ENCODE peak calls at places on chromosomes 12 and 14, in nine cellular contexts. I, H, T, G, P, B, M, Q and S are unnamed samples.

GRCh38 chr14:100467939-100468338 is 119.3 kb downstream of the BEGAIN start:
- DNase-seq in T (no peak), G (no peak), Q (no peak), P (no peak), H (no peak), I (no peak), M (no peak), B (no peak), S (no peak)

GRCh38 chr12:104638760-104639319 is 182.1 kb downstream of the CHST11 start:
- DNase-seq in B (no peak), M (no peak), G (no peak), I (no peak), T (peak), P (no peak), Q (no peak), H (no peak), S (no peak)

GRCh38 chr12:132280436-132280835 is 49.0 kb downstream of the GALNT9 start:
- DNase-seq in M (no peak), I (no peak), Q (no peak), T (no peak), H (no peak), B (no peak), P (no peak), G (no peak), S (no peak)

GRCh38 chr12:65828711-65829339 is 4.5 kb downstream of the HMGA2 start:
- DNase-seq in T (no peak), H (no peak), M (no peak), P (no peak), I (no peak), G (no peak), Q (no peak), B (no peak), S (no peak)

GRCh38 chr12:47577213-47577612 is 128.6 kb downstream of the RPAP3 start:
- DNase-seq in M (no peak), P (no peak), H (no peak), G (no peak), T (no peak), B (no peak), I (no peak), Q (no peak), S (no peak)

GRCh38 chr14:22812744-22813143 is 2.5 kb downstream of the SLC7A7 start:
- DNase-seq in P (no peak), I (no peak), H (no peak), B (no peak), T (no peak), G (no peak), M (no peak), Q (no peak), S (no peak)

GRCh38 chr12:57087689-57088441 is 1.0 kb upstream of the NAB2 start:
- DNase-seq in G (peak), B (peak), T (no peak), I (peak), H (peak), P (peak), Q (peak), M (peak), S (peak)

GRCh38 chr12:98954506-98954905 is 309.4 kb downstream of the APAF1 start:
- DNase-seq in Q (no peak), I (no peak), M (no peak), P (no peak), T (no peak), H (no peak), B (no peak), G (no peak), S (no peak)

GRCh38 chr14:83741269-83741668 is 1788.7 kb upstream of the FLRT2 start:
- DNase-seq in H (no peak), G (no peak), B (no peak), P (no peak), T (no peak), Q (no peak), I (no peak), M (no peak), S (no peak)

GRCh38 chr12:60920841-60921495 is 1325.1 kb downstream of the SLC16A7 start:
- DNase-seq in T (no peak), I (no peak), B (no peak), G (no peak), H (no peak), M (peak), Q (no peak), P (no peak), S (no peak)

GRCh38 chr12:48084841-48085460 is 20.9 kb downstream of the SENP1 start:
- DNase-seq in T (no peak), M (no peak), G (no peak), H (no peak), P (no peak), Q (no peak), B (no peak), I (no peak), S (no peak)

GRCh38 chr12:95253386-95253785 is 35.8 kb downstream of the VEZT start:
- DNase-seq in Q (no peak), B (no peak), G (no peak), I (no peak), T (no peak), P (no peak), M (no peak), H (no peak), S (no peak)